ENCODE peak calls at places on chromosome 9, in six cellular contexts. Y is M059J, G is BJ, E is NCI-H82, T is HCEC 1CT, C is PC-9. D is an unnamed sample.

GRCh38 chr9:113299800-113300292 is 3.3 kb downstream of the RNF183 start:
- DNase-seq in G (no peak), C (no peak), T (no peak), E (peak), Y (peak), D (no peak)

GRCh38 chr9:101275671-101276250 is 109.0 kb downstream of the BAAT start:
- DNase-seq in E (peak), C (no peak), T (no peak), Y (no peak), G (no peak), D (no peak)

GRCh38 chr9:117485176-117485575 is 70.3 kb upstream of the ASTN2 start:
- DNase-seq in Y (peak), C (no peak), G (no peak), T (no peak), E (no peak), D (no peak)

GRCh38 chr9:115250646-115251045 is 132.7 kb upstream of the TNC start:
- DNase-seq in G (peak), C (no peak), E (no peak), Y (peak), T (peak), D (peak)

GRCh38 chr9:112755675-112756074 is 5.1 kb downstream of the SNX30 start:
- DNase-seq in Y (peak), T (no peak), G (no peak), C (peak), E (no peak), D (peak)

GRCh38 chr9:15426019-15426418 is 3.3 kb downstream of the SNAPC3 start:
- DNase-seq in C (no peak), G (no peak), Y (no peak), T (no peak), E (no peak), D (no peak)

GRCh38 chr9:78695521-78695920 is 398.6 kb downstream of the PSAT1 start:
- DNase-seq in E (peak), Y (no peak), T (no peak), G (no peak), C (no peak), D (no peak)

GRCh38 chr9:13952906-13953305 is 361.0 kb downstream of the NFIB start:
- DNase-seq in Y (peak), E (no peak), C (no peak), G (no peak), T (no peak), D (no peak)

GRCh38 chr9:80707120-80707519 is 982.2 kb downstream of the TLE1 start:
- DNase-seq in Y (peak), E (no peak), G (no peak), C (no peak), T (peak), D (peak)

GRCh38 chr9:114905160-114905940 is 25.0 kb downstream of the TNFSF8 start:
- DNase-seq in C (no peak), G (no peak), E (no peak), T (no peak), Y (no peak), D (no peak)

GRCh38 chr9:36165766-36166149 is 3.4 kb upstream of the CCIN start:
- DNase-seq in Y (peak), G (no peak), E (no peak), C (no peak), T (no peak), D (peak)

GRCh38 chr9:38285236-38285635 is 107.3 kb upstream of the ALDH1B1 start:
- DNase-seq in C (no peak), E (no peak), G (no peak), T (no peak), Y (no peak), D (no peak)

GRCh38 chr9:68970150-68970549 is 43.8 kb downstream of the PRKACG start:
- DNase-seq in C (no peak), G (no peak), T (no peak), Y (no peak), E (peak), D (no peak)

GRCh38 chr9:126000731-126001580 is 253.8 kb downstream of the PBX3 start:
- DNase-seq in G (no peak), E (no peak), Y (no peak), T (no peak), C (no peak), D (no peak)

D was measured in IMR-90.